ENCODE peak calls at places on chromosome 1, in five cellular contexts. One of them, this sample, is unnamed.

GRCh38 chr1:66929999-66930822 is 5.4 kb downstream of the MIER1 start:
- DNase-seq in uterus: peak; percentile 97
- DNase-seq in neuronal stem cell: peak; percentile 95
- DNase-seq in right cardiac atrium: peak; percentile 98
- DNase-seq in aorta: peak; percentile 99
- DNase-seq in this sample: peak; percentile 92

GRCh38 chr1:118978914-118979701 is 9.0 kb downstream of the TBX15 start:
- DNase-seq in uterus: no peak
- DNase-seq in neuronal stem cell: no peak
- DNase-seq in right cardiac atrium: no peak
- DNase-seq in aorta: no peak
- DNase-seq in this sample: no peak

GRCh38 chr1:34549199-34549598 is 205.6 kb upstream of the GJB5 start:
- DNase-seq in uterus: no peak
- DNase-seq in neuronal stem cell: no peak
- DNase-seq in right cardiac atrium: no peak
- DNase-seq in aorta: no peak
- DNase-seq in this sample: no peak

GRCh38 chr1:150566589-150567340 is 12.6 kb downstream of the MCL1 start:
- DNase-seq in uterus: no peak
- DNase-seq in neuronal stem cell: no peak
- DNase-seq in right cardiac atrium: no peak
- DNase-seq in aorta: peak; percentile 50
- DNase-seq in this sample: no peak

GRCh38 chr1:207516729-207517128 is 20.8 kb downstream of the CR1 start:
- DNase-seq in uterus: no peak
- DNase-seq in neuronal stem cell: no peak
- DNase-seq in right cardiac atrium: no peak
- DNase-seq in aorta: no peak
- DNase-seq in this sample: no peak

GRCh38 chr1:168000656-168001055 is 63.8 kb upstream of the MPC2 start:
- DNase-seq in uterus: no peak
- DNase-seq in neuronal stem cell: no peak
- DNase-seq in right cardiac atrium: no peak
- DNase-seq in aorta: no peak
- DNase-seq in this sample: no peak

GRCh38 chr1:22123071-22123390 is 19.9 kb downstream of the WNT4 start:
- DNase-seq in uterus: no peak
- DNase-seq in neuronal stem cell: no peak
- DNase-seq in right cardiac atrium: peak; percentile 37
- DNase-seq in aorta: no peak
- DNase-seq in this sample: no peak

GRCh38 chr1:5976231-5976630 is 16.0 kb downstream of the NPHP4 start:
- DNase-seq in uterus: no peak
- DNase-seq in neuronal stem cell: no peak
- DNase-seq in right cardiac atrium: no peak
- DNase-seq in aorta: peak; percentile 61
- DNase-seq in this sample: no peak

GRCh38 chr1:42747125-42747524 is 7.1 kb upstream of the CLDN19 start:
- DNase-seq in uterus: no peak
- DNase-seq in neuronal stem cell: peak; percentile 39
- DNase-seq in right cardiac atrium: peak; percentile 82
- DNase-seq in aorta: no peak
- DNase-seq in this sample: peak; percentile 38

GRCh38 chr1:14136881-14137280 is 436.9 kb downstream of the PRDM2 start:
- DNase-seq in uterus: no peak
- DNase-seq in neuronal stem cell: no peak
- DNase-seq in right cardiac atrium: no peak
- DNase-seq in aorta: no peak
- DNase-seq in this sample: no peak

GRCh38 chr1:32981003-32981909 is 16.6 kb upstream of the RNF19B start:
- DNase-seq in uterus: no peak
- DNase-seq in neuronal stem cell: no peak
- DNase-seq in right cardiac atrium: peak; percentile 69
- DNase-seq in aorta: no peak
- DNase-seq in this sample: peak; percentile 82

GRCh38 chr1:11057477-11057876 is 2.3 kb downstream of the SRM start:
- DNase-seq in uterus: no peak
- DNase-seq in neuronal stem cell: no peak
- DNase-seq in right cardiac atrium: no peak
- DNase-seq in aorta: peak; percentile 37
- DNase-seq in this sample: no peak

GRCh38 chr1:154863702-154864174 is 6.3 kb downstream of the KCNN3 start:
- DNase-seq in uterus: no peak
- DNase-seq in neuronal stem cell: no peak
- DNase-seq in right cardiac atrium: no peak
- DNase-seq in aorta: no peak
- DNase-seq in this sample: peak; percentile 22

GRCh38 chr1:59414406-59415133 is 117.7 kb downstream of the FGGY start:
- DNase-seq in uterus: no peak
- DNase-seq in neuronal stem cell: no peak
- DNase-seq in right cardiac atrium: peak; percentile 57
- DNase-seq in aorta: no peak
- DNase-seq in this sample: no peak

GRCh38 chr1:28104866-28105467 is 16.6 kb upstream of the EYA3 start:
- DNase-seq in uterus: no peak
- DNase-seq in neuronal stem cell: peak; percentile 42
- DNase-seq in right cardiac atrium: no peak
- DNase-seq in aorta: no peak
- DNase-seq in this sample: no peak

GRCh38 chr1:85975770-85976386 is 180.7 kb downstream of the COL24A1 start:
- DNase-seq in uterus: no peak
- DNase-seq in neuronal stem cell: no peak
- DNase-seq in right cardiac atrium: peak; percentile 50
- DNase-seq in aorta: no peak
- DNase-seq in this sample: no peak

GRCh38 chr1:151593651-151594625 is 17.9 kb upstream of the SNX27 start:
- DNase-seq in uterus: peak; percentile 67
- DNase-seq in neuronal stem cell: peak; percentile 66
- DNase-seq in right cardiac atrium: peak; percentile 91
- DNase-seq in aorta: peak; percentile 87
- DNase-seq in this sample: peak; percentile 82

GRCh38 chr1:32336963-32337675 is 1.1 kb upstream of the MARCKSL1 start:
- DNase-seq in uterus: peak; percentile 30
- DNase-seq in neuronal stem cell: no peak
- DNase-seq in right cardiac atrium: peak; percentile 77
- DNase-seq in aorta: no peak
- DNase-seq in this sample: peak; percentile 46

GRCh38 chr1:203186091-203186445 is 436 bp downstream of the CHI3L1 start:
- DNase-seq in uterus: no peak
- DNase-seq in neuronal stem cell: no peak
- DNase-seq in right cardiac atrium: no peak
- DNase-seq in aorta: no peak
- DNase-seq in this sample: no peak

GRCh38 chr1:2344121-2344681 is 47.2 kb downstream of the MORN1 start:
- DNase-seq in uterus: no peak
- DNase-seq in neuronal stem cell: no peak
- DNase-seq in right cardiac atrium: peak; percentile 38
- DNase-seq in aorta: peak; percentile 71
- DNase-seq in this sample: no peak

GRCh38 chr1:105485207-105485606 is 1571.3 kb upstream of the PRMT6 start:
- DNase-seq in uterus: no peak
- DNase-seq in neuronal stem cell: no peak
- DNase-seq in right cardiac atrium: no peak
- DNase-seq in aorta: no peak
- DNase-seq in this sample: no peak

GRCh38 chr1:241411056-241411775 is 54.2 kb upstream of the RGS7 start:
- DNase-seq in uterus: no peak
- DNase-seq in neuronal stem cell: no peak
- DNase-seq in right cardiac atrium: no peak
- DNase-seq in aorta: no peak
- DNase-seq in this sample: no peak

GRCh38 chr1:54825696-54826095 is 24.6 kb upstream of the TTC22 start:
- DNase-seq in uterus: no peak
- DNase-seq in neuronal stem cell: no peak
- DNase-seq in right cardiac atrium: no peak
- DNase-seq in aorta: no peak
- DNase-seq in this sample: no peak

GRCh38 chr1:54823670-54824069 is 22.5 kb upstream of the TTC22 start:
- DNase-seq in uterus: no peak
- DNase-seq in neuronal stem cell: no peak
- DNase-seq in right cardiac atrium: no peak
- DNase-seq in aorta: no peak
- DNase-seq in this sample: no peak

DNA sequence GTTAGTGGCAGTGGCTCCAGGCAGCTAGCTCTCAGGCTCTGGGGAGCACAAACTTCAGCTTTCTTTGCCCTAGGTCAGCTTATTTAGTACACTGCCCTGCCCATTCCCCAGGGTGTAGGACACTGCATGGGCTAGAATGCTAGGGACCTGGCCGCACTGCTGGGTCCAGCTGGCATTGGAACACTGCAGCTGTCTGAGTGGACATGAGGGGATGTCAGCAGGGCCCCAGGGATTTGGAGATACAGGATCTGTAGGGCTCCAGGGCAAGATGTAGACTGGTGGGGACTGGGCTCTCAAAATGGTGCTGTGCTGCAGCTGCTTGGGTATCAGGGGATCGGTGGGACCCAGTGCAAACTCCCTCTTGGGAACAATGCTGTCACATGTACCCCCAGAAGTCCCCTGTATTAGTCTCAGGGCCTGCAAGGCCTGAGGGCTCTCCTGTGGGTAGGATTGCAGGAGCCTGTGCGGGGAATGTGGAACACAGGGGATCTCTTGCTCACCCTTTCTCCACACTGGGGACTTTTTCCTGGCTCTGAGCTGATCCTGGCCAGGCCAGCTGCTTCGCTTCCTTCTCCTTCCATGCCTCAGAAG is 25.2 kb upstream of the TTC22 start:
- DNase-seq in uterus: no peak
- DNase-seq in neuronal stem cell: no peak
- DNase-seq in right cardiac atrium: no peak
- DNase-seq in aorta: no peak
- DNase-seq in this sample: no peak
- H3K4me3 ChIP-seq in uterus: no peak overlapping the region
- H3K4me3 ChIP-seq in neuronal stem cell: no peak overlapping the region
- H3K4me3 ChIP-seq in right cardiac atrium: no peak overlapping the region
- H3K4me3 ChIP-seq in aorta: no peak overlapping the region
- H3K4me3 ChIP-seq in this sample: no peak overlapping the region

GRCh38 chr1:178938959-178939317 is 68.1 kb upstream of the ANGPTL1 start:
- DNase-seq in uterus: peak; percentile 91
- DNase-seq in neuronal stem cell: no peak
- DNase-seq in right cardiac atrium: peak; percentile 91
- DNase-seq in aorta: peak; percentile 90
- DNase-seq in this sample: no peak

GRCh38 chr1:178937770-178938169 is 66.9 kb upstream of the ANGPTL1 start:
- DNase-seq in uterus: peak; percentile 70
- DNase-seq in neuronal stem cell: no peak
- DNase-seq in right cardiac atrium: no peak
- DNase-seq in aorta: no peak
- DNase-seq in this sample: no peak

GRCh38 chr1:178940022-178940765 is 69.3 kb upstream of the ANGPTL1 start:
- DNase-seq in uterus: no peak
- DNase-seq in neuronal stem cell: no peak
- DNase-seq in right cardiac atrium: no peak
- DNase-seq in aorta: no peak
- DNase-seq in this sample: no peak

GRCh38 chr1:178938281-178938958 is 67.5 kb upstream of the ANGPTL1 start:
- DNase-seq in uterus: no peak
- DNase-seq in neuronal stem cell: no peak
- DNase-seq in right cardiac atrium: no peak
- DNase-seq in aorta: no peak
- DNase-seq in this sample: no peak

GRCh38 chr1:178939328-178939727 is 68.5 kb upstream of the ANGPTL1 start:
- DNase-seq in uterus: no peak
- DNase-seq in neuronal stem cell: no peak
- DNase-seq in right cardiac atrium: no peak
- DNase-seq in aorta: no peak
- DNase-seq in this sample: no peak
- H3K4me3 ChIP-seq in uterus: no peak overlapping the region
- H3K4me3 ChIP-seq in neuronal stem cell: no peak overlapping the region
- H3K4me3 ChIP-seq in right cardiac atrium: no peak overlapping the region
- H3K4me3 ChIP-seq in aorta: no peak overlapping the region
- H3K4me3 ChIP-seq in this sample: no peak overlapping the region

DNA sequence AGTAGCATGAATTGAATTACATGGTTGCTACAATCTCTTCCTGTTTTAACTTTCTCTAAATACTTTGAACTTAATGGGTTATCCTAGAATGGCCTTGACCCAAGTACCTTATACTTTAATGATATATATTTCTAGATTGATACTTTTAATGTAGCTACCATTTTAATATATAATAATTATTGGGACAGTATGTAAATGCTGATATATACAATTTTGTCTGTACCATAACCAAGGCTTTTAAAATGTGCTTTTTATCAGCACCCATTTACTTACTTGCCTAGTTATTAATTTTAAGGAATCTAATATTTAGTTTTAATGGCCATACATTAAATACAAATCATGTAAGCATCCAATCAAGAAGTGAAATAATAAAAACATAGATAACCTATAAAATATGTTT is 13.4 kb downstream of the HIPK1 start:
- DNase-seq in uterus: no peak
- DNase-seq in neuronal stem cell: no peak
- DNase-seq in right cardiac atrium: no peak
- DNase-seq in aorta: no peak
- DNase-seq in this sample: no peak
- H3K4me3 ChIP-seq in uterus: no peak overlapping the region
- H3K4me3 ChIP-seq in neuronal stem cell: no peak overlapping the region
- H3K4me3 ChIP-seq in right cardiac atrium: no peak overlapping the region
- H3K4me3 ChIP-seq in aorta: no peak overlapping the region
- H3K4me3 ChIP-seq in this sample: no peak overlapping the region

GRCh38 chr1:95040032-95040525 is 32.7 kb downstream of the ALG14 start:
- DNase-seq in uterus: no peak
- DNase-seq in neuronal stem cell: no peak
- DNase-seq in right cardiac atrium: no peak
- DNase-seq in aorta: no peak
- DNase-seq in this sample: no peak

GRCh38 chr1:95043141-95043980 is 29.4 kb downstream of the ALG14 start:
- DNase-seq in uterus: peak; percentile 84
- DNase-seq in neuronal stem cell: peak; percentile 82
- DNase-seq in right cardiac atrium: peak; percentile 91
- DNase-seq in aorta: peak; percentile 91
- DNase-seq in this sample: peak; percentile 73

GRCh38 chr1:95039360-95040031 is 33.3 kb downstream of the ALG14 start:
- DNase-seq in uterus: peak; percentile 63
- DNase-seq in neuronal stem cell: no peak
- DNase-seq in right cardiac atrium: no peak
- DNase-seq in aorta: no peak
- DNase-seq in this sample: no peak

GRCh38 chr1:95042286-95042685 is 30.5 kb downstream of the ALG14 start:
- DNase-seq in uterus: peak; percentile 52
- DNase-seq in neuronal stem cell: no peak
- DNase-seq in right cardiac atrium: peak; percentile 58
- DNase-seq in aorta: no peak
- DNase-seq in this sample: no peak

DNA sequence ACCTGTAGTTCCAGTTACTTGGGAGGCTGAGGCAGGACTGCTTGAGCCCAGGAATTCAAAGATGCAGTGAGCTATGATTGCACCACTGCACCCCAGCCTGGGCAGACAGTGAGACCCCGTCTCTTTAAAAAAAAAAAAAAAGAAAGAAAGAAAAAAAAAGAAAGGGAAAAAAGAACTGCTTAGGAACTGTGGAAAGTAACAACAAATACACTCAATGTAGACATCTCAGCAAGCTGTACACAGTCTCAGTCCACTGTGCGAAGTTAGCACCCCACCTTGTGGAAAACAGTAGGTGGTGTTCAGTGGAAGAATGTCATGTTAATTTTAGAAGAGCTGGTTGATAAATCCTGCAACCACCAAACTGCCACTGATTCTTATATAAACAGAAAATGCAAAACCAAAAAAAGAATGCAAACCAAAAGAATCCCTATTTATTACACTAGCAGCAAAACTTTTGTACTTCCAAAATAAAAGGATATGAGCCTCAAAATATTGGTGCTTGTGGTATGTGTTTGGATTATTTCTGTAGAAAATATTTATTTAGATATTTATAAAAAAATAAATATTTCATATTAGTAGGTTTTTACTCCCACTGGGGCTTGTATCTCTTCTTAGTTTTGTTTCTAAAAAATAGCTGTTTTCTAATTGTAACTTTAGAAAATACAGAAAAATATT is 31.1 kb downstream of the ALG14 start:
- DNase-seq in uterus: peak; percentile 55
- DNase-seq in neuronal stem cell: peak; percentile 40
- DNase-seq in right cardiac atrium: peak; percentile 73
- DNase-seq in aorta: no peak
- DNase-seq in this sample: no peak
- H3K4me3 ChIP-seq in uterus: no peak overlapping the region
- H3K4me3 ChIP-seq in neuronal stem cell: no peak overlapping the region
- H3K4me3 ChIP-seq in right cardiac atrium: no peak overlapping the region
- H3K4me3 ChIP-seq in aorta: no peak overlapping the region
- H3K4me3 ChIP-seq in this sample: no peak overlapping the region